ENCODE peak calls at places on chromosomes 1 and 21, in ten cellular contexts. One of them, this sample, is unnamed.
A peak's percentile ranks its signal among the peaks of the same experiment; 100 is the strongest.

GRCh38 chr1:225817611-225818061 is 7.7 kb downstream of the EPHX1 start:
- ATAC-seq in Panc1: peak; percentile 66
- ATAC-seq in body of pancreas: peak; percentile 91
- ATAC-seq in stimulated activated naive CD8-positive, alpha-beta T cell treated with anti-CD3 and anti-CD28 coated beads, Interleukin-15, Interleukin-2, amounts not matched to agents 100 U/mL and 50 U/mL, for 24 hours: peak; percentile 19
- ATAC-seq in activated B cell treated with CpG ODN at 0.5 μM for 24 hours: no peak
- ATAC-seq in stimulated activated effector memory CD8-positive, alpha-beta T cell treated with anti-CD3 and anti-CD28 coated beads, Interleukin-12 subunit alpha, Interleukin-12 subunit beta, amount 100 ng/mL, for 72 hours: no peak
- ATAC-seq in naive thymus-derived CD4-positive, alpha-beta T cell: no peak
- ATAC-seq in CD8-positive, alpha-beta T cell: no peak
- ATAC-seq in naive thymus-derived CD8-positive, alpha-beta T cell: no peak
- ATAC-seq in mucosa of descending colon: peak; percentile 92
- ATAC-seq in this sample: peak; percentile 86

GRCh38 chr1:99737016-99737415 is 29.4 kb downstream of the FRRS1 start:
- ATAC-seq in Panc1: peak; percentile 87
- ATAC-seq in body of pancreas: no peak
- ATAC-seq in stimulated activated naive CD8-positive, alpha-beta T cell treated with anti-CD3 and anti-CD28 coated beads, Interleukin-15, Interleukin-2, amounts not matched to agents 100 U/mL and 50 U/mL, for 24 hours: peak; percentile 40
- ATAC-seq in activated B cell treated with CpG ODN at 0.5 μM for 24 hours: no peak
- ATAC-seq in stimulated activated effector memory CD8-positive, alpha-beta T cell treated with anti-CD3 and anti-CD28 coated beads, Interleukin-12 subunit alpha, Interleukin-12 subunit beta, amount 100 ng/mL, for 72 hours: no peak
- ATAC-seq in naive thymus-derived CD4-positive, alpha-beta T cell: no peak
- ATAC-seq in CD8-positive, alpha-beta T cell: no peak
- ATAC-seq in naive thymus-derived CD8-positive, alpha-beta T cell: no peak
- ATAC-seq in mucosa of descending colon: peak; percentile 84
- ATAC-seq in this sample: peak; percentile 100

GRCh38 chr1:200131551-200132125 is 104.1 kb downstream of the NR5A2 start:
- ATAC-seq in Panc1: no peak
- ATAC-seq in body of pancreas: peak; percentile 55
- ATAC-seq in stimulated activated naive CD8-positive, alpha-beta T cell treated with anti-CD3 and anti-CD28 coated beads, Interleukin-15, Interleukin-2, amounts not matched to agents 100 U/mL and 50 U/mL, for 24 hours: peak; percentile 25
- ATAC-seq in activated B cell treated with CpG ODN at 0.5 μM for 24 hours: no peak
- ATAC-seq in stimulated activated effector memory CD8-positive, alpha-beta T cell treated with anti-CD3 and anti-CD28 coated beads, Interleukin-12 subunit alpha, Interleukin-12 subunit beta, amount 100 ng/mL, for 72 hours: peak; percentile 52
- ATAC-seq in naive thymus-derived CD4-positive, alpha-beta T cell: peak; percentile 51
- ATAC-seq in CD8-positive, alpha-beta T cell: no peak
- ATAC-seq in naive thymus-derived CD8-positive, alpha-beta T cell: no peak
- ATAC-seq in mucosa of descending colon: peak; percentile 92
- ATAC-seq in this sample: peak; percentile 39

GRCh38 chr1:168709896-168710305 is 19.1 kb downstream of the DPT start:
- ATAC-seq in Panc1: no peak
- ATAC-seq in body of pancreas: peak; percentile 36
- ATAC-seq in stimulated activated naive CD8-positive, alpha-beta T cell treated with anti-CD3 and anti-CD28 coated beads, Interleukin-15, Interleukin-2, amounts not matched to agents 100 U/mL and 50 U/mL, for 24 hours: no peak
- ATAC-seq in activated B cell treated with CpG ODN at 0.5 μM for 24 hours: no peak
- ATAC-seq in stimulated activated effector memory CD8-positive, alpha-beta T cell treated with anti-CD3 and anti-CD28 coated beads, Interleukin-12 subunit alpha, Interleukin-12 subunit beta, amount 100 ng/mL, for 72 hours: no peak
- ATAC-seq in naive thymus-derived CD4-positive, alpha-beta T cell: no peak
- ATAC-seq in CD8-positive, alpha-beta T cell: no peak
- ATAC-seq in naive thymus-derived CD8-positive, alpha-beta T cell: no peak
- ATAC-seq in mucosa of descending colon: peak; percentile 79
- ATAC-seq in this sample: peak; percentile 77

GRCh38 chr1:212311836-212312497 is 26.8 kb downstream of the PPP2R5A start:
- ATAC-seq in Panc1: peak; percentile 52
- ATAC-seq in body of pancreas: no peak
- ATAC-seq in stimulated activated naive CD8-positive, alpha-beta T cell treated with anti-CD3 and anti-CD28 coated beads, Interleukin-15, Interleukin-2, amounts not matched to agents 100 U/mL and 50 U/mL, for 24 hours: no peak
- ATAC-seq in activated B cell treated with CpG ODN at 0.5 μM for 24 hours: no peak
- ATAC-seq in stimulated activated effector memory CD8-positive, alpha-beta T cell treated with anti-CD3 and anti-CD28 coated beads, Interleukin-12 subunit alpha, Interleukin-12 subunit beta, amount 100 ng/mL, for 72 hours: peak; percentile 76
- ATAC-seq in naive thymus-derived CD4-positive, alpha-beta T cell: no peak
- ATAC-seq in CD8-positive, alpha-beta T cell: no peak
- ATAC-seq in naive thymus-derived CD8-positive, alpha-beta T cell: no peak
- ATAC-seq in mucosa of descending colon: peak; percentile 27
- ATAC-seq in this sample: peak; percentile 25

GRCh38 chr1:38614861-38615260 is 244.7 kb downstream of the RRAGC start:
- ATAC-seq in Panc1: no peak
- ATAC-seq in body of pancreas: no peak
- ATAC-seq in stimulated activated naive CD8-positive, alpha-beta T cell treated with anti-CD3 and anti-CD28 coated beads, Interleukin-15, Interleukin-2, amounts not matched to agents 100 U/mL and 50 U/mL, for 24 hours: no peak
- ATAC-seq in activated B cell treated with CpG ODN at 0.5 μM for 24 hours: no peak
- ATAC-seq in stimulated activated effector memory CD8-positive, alpha-beta T cell treated with anti-CD3 and anti-CD28 coated beads, Interleukin-12 subunit alpha, Interleukin-12 subunit beta, amount 100 ng/mL, for 72 hours: no peak
- ATAC-seq in naive thymus-derived CD4-positive, alpha-beta T cell: no peak
- ATAC-seq in CD8-positive, alpha-beta T cell: no peak
- ATAC-seq in naive thymus-derived CD8-positive, alpha-beta T cell: no peak
- ATAC-seq in mucosa of descending colon: no peak
- ATAC-seq in this sample: no peak

GRCh38 chr1:64231153-64231552 is 27.7 kb downstream of the UBE2U start:
- ATAC-seq in Panc1: peak; percentile 56
- ATAC-seq in body of pancreas: no peak
- ATAC-seq in stimulated activated naive CD8-positive, alpha-beta T cell treated with anti-CD3 and anti-CD28 coated beads, Interleukin-15, Interleukin-2, amounts not matched to agents 100 U/mL and 50 U/mL, for 24 hours: no peak
- ATAC-seq in activated B cell treated with CpG ODN at 0.5 μM for 24 hours: no peak
- ATAC-seq in stimulated activated effector memory CD8-positive, alpha-beta T cell treated with anti-CD3 and anti-CD28 coated beads, Interleukin-12 subunit alpha, Interleukin-12 subunit beta, amount 100 ng/mL, for 72 hours: no peak
- ATAC-seq in naive thymus-derived CD4-positive, alpha-beta T cell: no peak
- ATAC-seq in CD8-positive, alpha-beta T cell: no peak
- ATAC-seq in naive thymus-derived CD8-positive, alpha-beta T cell: no peak
- ATAC-seq in mucosa of descending colon: no peak
- ATAC-seq in this sample: peak; percentile 52

GRCh38 chr1:87684194-87684593 is 355.5 kb downstream of the LMO4 start:
- ATAC-seq in Panc1: no peak
- ATAC-seq in body of pancreas: peak; percentile 53
- ATAC-seq in stimulated activated naive CD8-positive, alpha-beta T cell treated with anti-CD3 and anti-CD28 coated beads, Interleukin-15, Interleukin-2, amounts not matched to agents 100 U/mL and 50 U/mL, for 24 hours: no peak
- ATAC-seq in activated B cell treated with CpG ODN at 0.5 μM for 24 hours: no peak
- ATAC-seq in stimulated activated effector memory CD8-positive, alpha-beta T cell treated with anti-CD3 and anti-CD28 coated beads, Interleukin-12 subunit alpha, Interleukin-12 subunit beta, amount 100 ng/mL, for 72 hours: peak; percentile 11
- ATAC-seq in naive thymus-derived CD4-positive, alpha-beta T cell: no peak
- ATAC-seq in CD8-positive, alpha-beta T cell: peak; percentile 31
- ATAC-seq in naive thymus-derived CD8-positive, alpha-beta T cell: no peak
- ATAC-seq in mucosa of descending colon: peak; percentile 69
- ATAC-seq in this sample: no peak

GRCh38 chr1:65232402-65233122 is 76.8 kb upstream of the DNAJC6 start:
- ATAC-seq in Panc1: no peak
- ATAC-seq in body of pancreas: no peak
- ATAC-seq in stimulated activated naive CD8-positive, alpha-beta T cell treated with anti-CD3 and anti-CD28 coated beads, Interleukin-15, Interleukin-2, amounts not matched to agents 100 U/mL and 50 U/mL, for 24 hours: no peak
- ATAC-seq in activated B cell treated with CpG ODN at 0.5 μM for 24 hours: no peak
- ATAC-seq in stimulated activated effector memory CD8-positive, alpha-beta T cell treated with anti-CD3 and anti-CD28 coated beads, Interleukin-12 subunit alpha, Interleukin-12 subunit beta, amount 100 ng/mL, for 72 hours: no peak
- ATAC-seq in naive thymus-derived CD4-positive, alpha-beta T cell: no peak
- ATAC-seq in CD8-positive, alpha-beta T cell: no peak
- ATAC-seq in naive thymus-derived CD8-positive, alpha-beta T cell: no peak
- ATAC-seq in mucosa of descending colon: no peak
- ATAC-seq in this sample: peak; percentile 65

GRCh38 chr1:70896224-70896623 is 151.4 kb downstream of the PTGER3 start:
- ATAC-seq in Panc1: no peak
- ATAC-seq in body of pancreas: no peak
- ATAC-seq in stimulated activated naive CD8-positive, alpha-beta T cell treated with anti-CD3 and anti-CD28 coated beads, Interleukin-15, Interleukin-2, amounts not matched to agents 100 U/mL and 50 U/mL, for 24 hours: no peak
- ATAC-seq in activated B cell treated with CpG ODN at 0.5 μM for 24 hours: no peak
- ATAC-seq in stimulated activated effector memory CD8-positive, alpha-beta T cell treated with anti-CD3 and anti-CD28 coated beads, Interleukin-12 subunit alpha, Interleukin-12 subunit beta, amount 100 ng/mL, for 72 hours: no peak
- ATAC-seq in naive thymus-derived CD4-positive, alpha-beta T cell: no peak
- ATAC-seq in CD8-positive, alpha-beta T cell: no peak
- ATAC-seq in naive thymus-derived CD8-positive, alpha-beta T cell: no peak
- ATAC-seq in mucosa of descending colon: no peak
- ATAC-seq in this sample: peak; percentile 69

GRCh38 chr1:207336559-207337467 is 15.3 kb downstream of the CD55 start:
- ATAC-seq in Panc1: no peak
- ATAC-seq in body of pancreas: peak; percentile 21
- ATAC-seq in stimulated activated naive CD8-positive, alpha-beta T cell treated with anti-CD3 and anti-CD28 coated beads, Interleukin-15, Interleukin-2, amounts not matched to agents 100 U/mL and 50 U/mL, for 24 hours: peak; percentile 86
- ATAC-seq in activated B cell treated with CpG ODN at 0.5 μM for 24 hours: peak; percentile 80
- ATAC-seq in stimulated activated effector memory CD8-positive, alpha-beta T cell treated with anti-CD3 and anti-CD28 coated beads, Interleukin-12 subunit alpha, Interleukin-12 subunit beta, amount 100 ng/mL, for 72 hours: peak; percentile 89
- ATAC-seq in naive thymus-derived CD4-positive, alpha-beta T cell: peak; percentile 56
- ATAC-seq in CD8-positive, alpha-beta T cell: peak; percentile 61
- ATAC-seq in naive thymus-derived CD8-positive, alpha-beta T cell: peak; percentile 73
- ATAC-seq in mucosa of descending colon: peak; percentile 75
- ATAC-seq in this sample: no peak

GRCh38 chr1:57229076-57229475 is 194.8 kb downstream of the DAB1 start:
- ATAC-seq in Panc1: no peak
- ATAC-seq in body of pancreas: no peak
- ATAC-seq in stimulated activated naive CD8-positive, alpha-beta T cell treated with anti-CD3 and anti-CD28 coated beads, Interleukin-15, Interleukin-2, amounts not matched to agents 100 U/mL and 50 U/mL, for 24 hours: no peak
- ATAC-seq in activated B cell treated with CpG ODN at 0.5 μM for 24 hours: no peak
- ATAC-seq in stimulated activated effector memory CD8-positive, alpha-beta T cell treated with anti-CD3 and anti-CD28 coated beads, Interleukin-12 subunit alpha, Interleukin-12 subunit beta, amount 100 ng/mL, for 72 hours: no peak
- ATAC-seq in naive thymus-derived CD4-positive, alpha-beta T cell: no peak
- ATAC-seq in CD8-positive, alpha-beta T cell: no peak
- ATAC-seq in naive thymus-derived CD8-positive, alpha-beta T cell: no peak
- ATAC-seq in mucosa of descending colon: no peak
- ATAC-seq in this sample: no peak

GRCh38 chr1:118039170-118039569 is 109.6 kb downstream of the WDR3 start:
- ATAC-seq in Panc1: no peak
- ATAC-seq in body of pancreas: no peak
- ATAC-seq in stimulated activated naive CD8-positive, alpha-beta T cell treated with anti-CD3 and anti-CD28 coated beads, Interleukin-15, Interleukin-2, amounts not matched to agents 100 U/mL and 50 U/mL, for 24 hours: no peak
- ATAC-seq in activated B cell treated with CpG ODN at 0.5 μM for 24 hours: no peak
- ATAC-seq in stimulated activated effector memory CD8-positive, alpha-beta T cell treated with anti-CD3 and anti-CD28 coated beads, Interleukin-12 subunit alpha, Interleukin-12 subunit beta, amount 100 ng/mL, for 72 hours: no peak
- ATAC-seq in naive thymus-derived CD4-positive, alpha-beta T cell: peak; percentile 80
- ATAC-seq in CD8-positive, alpha-beta T cell: no peak
- ATAC-seq in naive thymus-derived CD8-positive, alpha-beta T cell: no peak
- ATAC-seq in mucosa of descending colon: no peak
- ATAC-seq in this sample: no peak

GRCh38 chr1:233675893-233676292 is 62.0 kb downstream of the KCNK1 start:
- ATAC-seq in Panc1: no peak
- ATAC-seq in body of pancreas: no peak
- ATAC-seq in stimulated activated naive CD8-positive, alpha-beta T cell treated with anti-CD3 and anti-CD28 coated beads, Interleukin-15, Interleukin-2, amounts not matched to agents 100 U/mL and 50 U/mL, for 24 hours: no peak
- ATAC-seq in activated B cell treated with CpG ODN at 0.5 μM for 24 hours: no peak
- ATAC-seq in stimulated activated effector memory CD8-positive, alpha-beta T cell treated with anti-CD3 and anti-CD28 coated beads, Interleukin-12 subunit alpha, Interleukin-12 subunit beta, amount 100 ng/mL, for 72 hours: peak; percentile 24
- ATAC-seq in naive thymus-derived CD4-positive, alpha-beta T cell: no peak
- ATAC-seq in CD8-positive, alpha-beta T cell: no peak
- ATAC-seq in naive thymus-derived CD8-positive, alpha-beta T cell: no peak
- ATAC-seq in mucosa of descending colon: no peak
- ATAC-seq in this sample: no peak

GRCh38 chr1:115274467-115274866 is 63.6 kb downstream of the NGF start:
- ATAC-seq in Panc1: no peak
- ATAC-seq in body of pancreas: no peak
- ATAC-seq in stimulated activated naive CD8-positive, alpha-beta T cell treated with anti-CD3 and anti-CD28 coated beads, Interleukin-15, Interleukin-2, amounts not matched to agents 100 U/mL and 50 U/mL, for 24 hours: no peak
- ATAC-seq in activated B cell treated with CpG ODN at 0.5 μM for 24 hours: no peak
- ATAC-seq in stimulated activated effector memory CD8-positive, alpha-beta T cell treated with anti-CD3 and anti-CD28 coated beads, Interleukin-12 subunit alpha, Interleukin-12 subunit beta, amount 100 ng/mL, for 72 hours: no peak
- ATAC-seq in naive thymus-derived CD4-positive, alpha-beta T cell: no peak
- ATAC-seq in CD8-positive, alpha-beta T cell: no peak
- ATAC-seq in naive thymus-derived CD8-positive, alpha-beta T cell: no peak
- ATAC-seq in mucosa of descending colon: no peak
- ATAC-seq in this sample: no peak

GRCh38 chr1:203374023-203374422 is 23.1 kb upstream of the FMOD start:
- ATAC-seq in Panc1: no peak
- ATAC-seq in body of pancreas: no peak
- ATAC-seq in stimulated activated naive CD8-positive, alpha-beta T cell treated with anti-CD3 and anti-CD28 coated beads, Interleukin-15, Interleukin-2, amounts not matched to agents 100 U/mL and 50 U/mL, for 24 hours: no peak
- ATAC-seq in activated B cell treated with CpG ODN at 0.5 μM for 24 hours: no peak
- ATAC-seq in stimulated activated effector memory CD8-positive, alpha-beta T cell treated with anti-CD3 and anti-CD28 coated beads, Interleukin-12 subunit alpha, Interleukin-12 subunit beta, amount 100 ng/mL, for 72 hours: no peak
- ATAC-seq in naive thymus-derived CD4-positive, alpha-beta T cell: no peak
- ATAC-seq in CD8-positive, alpha-beta T cell: no peak
- ATAC-seq in naive thymus-derived CD8-positive, alpha-beta T cell: no peak
- ATAC-seq in mucosa of descending colon: no peak
- ATAC-seq in this sample: no peak

GRCh38 chr1:149886396-149887195 is 12.8 kb upstream of the BOLA1 start:
- ATAC-seq in Panc1: peak; percentile 79
- ATAC-seq in body of pancreas: peak; percentile 76
- ATAC-seq in stimulated activated naive CD8-positive, alpha-beta T cell treated with anti-CD3 and anti-CD28 coated beads, Interleukin-15, Interleukin-2, amounts not matched to agents 100 U/mL and 50 U/mL, for 24 hours: peak; percentile 64
- ATAC-seq in activated B cell treated with CpG ODN at 0.5 μM for 24 hours: peak; percentile 69
- ATAC-seq in stimulated activated effector memory CD8-positive, alpha-beta T cell treated with anti-CD3 and anti-CD28 coated beads, Interleukin-12 subunit alpha, Interleukin-12 subunit beta, amount 100 ng/mL, for 72 hours: peak; percentile 78
- ATAC-seq in naive thymus-derived CD4-positive, alpha-beta T cell: peak; percentile 79
- ATAC-seq in CD8-positive, alpha-beta T cell: peak; percentile 64
- ATAC-seq in naive thymus-derived CD8-positive, alpha-beta T cell: peak; percentile 69
- ATAC-seq in mucosa of descending colon: peak; percentile 78
- ATAC-seq in this sample: peak; percentile 71

GRCh38 chr21:46036696-46037337 is 55.2 kb downstream of the COL6A1 start:
- ATAC-seq in Panc1: no peak
- ATAC-seq in body of pancreas: no peak
- ATAC-seq in stimulated activated naive CD8-positive, alpha-beta T cell treated with anti-CD3 and anti-CD28 coated beads, Interleukin-15, Interleukin-2, amounts not matched to agents 100 U/mL and 50 U/mL, for 24 hours: peak; percentile 7
- ATAC-seq in activated B cell treated with CpG ODN at 0.5 μM for 24 hours: no peak
- ATAC-seq in stimulated activated effector memory CD8-positive, alpha-beta T cell treated with anti-CD3 and anti-CD28 coated beads, Interleukin-12 subunit alpha, Interleukin-12 subunit beta, amount 100 ng/mL, for 72 hours: peak; percentile 21
- ATAC-seq in naive thymus-derived CD4-positive, alpha-beta T cell: no peak
- ATAC-seq in CD8-positive, alpha-beta T cell: no peak
- ATAC-seq in naive thymus-derived CD8-positive, alpha-beta T cell: no peak
- ATAC-seq in mucosa of descending colon: peak; percentile 14
- ATAC-seq in this sample: no peak

GRCh38 chr1:223045164-223045957 is 97.7 kb downstream of the TLR5 start:
- ATAC-seq in Panc1: no peak
- ATAC-seq in body of pancreas: no peak
- ATAC-seq in stimulated activated naive CD8-positive, alpha-beta T cell treated with anti-CD3 and anti-CD28 coated beads, Interleukin-15, Interleukin-2, amounts not matched to agents 100 U/mL and 50 U/mL, for 24 hours: no peak
- ATAC-seq in activated B cell treated with CpG ODN at 0.5 μM for 24 hours: no peak
- ATAC-seq in stimulated activated effector memory CD8-positive, alpha-beta T cell treated with anti-CD3 and anti-CD28 coated beads, Interleukin-12 subunit alpha, Interleukin-12 subunit beta, amount 100 ng/mL, for 72 hours: no peak
- ATAC-seq in naive thymus-derived CD4-positive, alpha-beta T cell: no peak
- ATAC-seq in CD8-positive, alpha-beta T cell: no peak
- ATAC-seq in naive thymus-derived CD8-positive, alpha-beta T cell: no peak
- ATAC-seq in mucosa of descending colon: no peak
- ATAC-seq in this sample: no peak

GRCh38 chr1:42953182-42954180 is 5.2 kb downstream of the SLC2A1 start:
- ATAC-seq in Panc1: no peak
- ATAC-seq in body of pancreas: no peak
- ATAC-seq in stimulated activated naive CD8-positive, alpha-beta T cell treated with anti-CD3 and anti-CD28 coated beads, Interleukin-15, Interleukin-2, amounts not matched to agents 100 U/mL and 50 U/mL, for 24 hours: no peak
- ATAC-seq in activated B cell treated with CpG ODN at 0.5 μM for 24 hours: no peak
- ATAC-seq in stimulated activated effector memory CD8-positive, alpha-beta T cell treated with anti-CD3 and anti-CD28 coated beads, Interleukin-12 subunit alpha, Interleukin-12 subunit beta, amount 100 ng/mL, for 72 hours: no peak
- ATAC-seq in naive thymus-derived CD4-positive, alpha-beta T cell: no peak
- ATAC-seq in CD8-positive, alpha-beta T cell: no peak
- ATAC-seq in naive thymus-derived CD8-positive, alpha-beta T cell: no peak
- ATAC-seq in mucosa of descending colon: no peak
- ATAC-seq in this sample: no peak

GRCh38 chr1:109803901-109804331 is 40.2 kb upstream of the EPS8L3 start:
- ATAC-seq in Panc1: no peak
- ATAC-seq in body of pancreas: no peak
- ATAC-seq in stimulated activated naive CD8-positive, alpha-beta T cell treated with anti-CD3 and anti-CD28 coated beads, Interleukin-15, Interleukin-2, amounts not matched to agents 100 U/mL and 50 U/mL, for 24 hours: no peak
- ATAC-seq in activated B cell treated with CpG ODN at 0.5 μM for 24 hours: no peak
- ATAC-seq in stimulated activated effector memory CD8-positive, alpha-beta T cell treated with anti-CD3 and anti-CD28 coated beads, Interleukin-12 subunit alpha, Interleukin-12 subunit beta, amount 100 ng/mL, for 72 hours: no peak
- ATAC-seq in naive thymus-derived CD4-positive, alpha-beta T cell: no peak
- ATAC-seq in CD8-positive, alpha-beta T cell: no peak
- ATAC-seq in naive thymus-derived CD8-positive, alpha-beta T cell: no peak
- ATAC-seq in mucosa of descending colon: no peak
- ATAC-seq in this sample: no peak

GRCh38 chr1:119554188-119554587 is 47.2 kb downstream of the HSD3B1 start:
- ATAC-seq in Panc1: no peak
- ATAC-seq in body of pancreas: peak; percentile 57
- ATAC-seq in stimulated activated naive CD8-positive, alpha-beta T cell treated with anti-CD3 and anti-CD28 coated beads, Interleukin-15, Interleukin-2, amounts not matched to agents 100 U/mL and 50 U/mL, for 24 hours: no peak
- ATAC-seq in activated B cell treated with CpG ODN at 0.5 μM for 24 hours: no peak
- ATAC-seq in stimulated activated effector memory CD8-positive, alpha-beta T cell treated with anti-CD3 and anti-CD28 coated beads, Interleukin-12 subunit alpha, Interleukin-12 subunit beta, amount 100 ng/mL, for 72 hours: no peak
- ATAC-seq in naive thymus-derived CD4-positive, alpha-beta T cell: no peak
- ATAC-seq in CD8-positive, alpha-beta T cell: no peak
- ATAC-seq in naive thymus-derived CD8-positive, alpha-beta T cell: no peak
- ATAC-seq in mucosa of descending colon: peak; percentile 62
- ATAC-seq in this sample: peak; percentile 39

GRCh38 chr1:91877574-91878208 is 8.3 kb downstream of the TGFBR3 start:
- ATAC-seq in Panc1: no peak
- ATAC-seq in body of pancreas: no peak
- ATAC-seq in stimulated activated naive CD8-positive, alpha-beta T cell treated with anti-CD3 and anti-CD28 coated beads, Interleukin-15, Interleukin-2, amounts not matched to agents 100 U/mL and 50 U/mL, for 24 hours: peak; percentile 61
- ATAC-seq in activated B cell treated with CpG ODN at 0.5 μM for 24 hours: no peak
- ATAC-seq in stimulated activated effector memory CD8-positive, alpha-beta T cell treated with anti-CD3 and anti-CD28 coated beads, Interleukin-12 subunit alpha, Interleukin-12 subunit beta, amount 100 ng/mL, for 72 hours: peak; percentile 77
- ATAC-seq in naive thymus-derived CD4-positive, alpha-beta T cell: peak; percentile 49
- ATAC-seq in CD8-positive, alpha-beta T cell: no peak
- ATAC-seq in naive thymus-derived CD8-positive, alpha-beta T cell: no peak
- ATAC-seq in mucosa of descending colon: no peak
- ATAC-seq in this sample: no peak

GRCh38 chr21:40016667-40017066 is 149.4 kb downstream of the PCP4 start:
- ATAC-seq in Panc1: no peak
- ATAC-seq in body of pancreas: no peak
- ATAC-seq in stimulated activated naive CD8-positive, alpha-beta T cell treated with anti-CD3 and anti-CD28 coated beads, Interleukin-15, Interleukin-2, amounts not matched to agents 100 U/mL and 50 U/mL, for 24 hours: no peak
- ATAC-seq in activated B cell treated with CpG ODN at 0.5 μM for 24 hours: no peak
- ATAC-seq in stimulated activated effector memory CD8-positive, alpha-beta T cell treated with anti-CD3 and anti-CD28 coated beads, Interleukin-12 subunit alpha, Interleukin-12 subunit beta, amount 100 ng/mL, for 72 hours: no peak
- ATAC-seq in naive thymus-derived CD4-positive, alpha-beta T cell: no peak
- ATAC-seq in CD8-positive, alpha-beta T cell: no peak
- ATAC-seq in naive thymus-derived CD8-positive, alpha-beta T cell: no peak
- ATAC-seq in mucosa of descending colon: no peak
- ATAC-seq in this sample: no peak

GRCh38 chr1:25715888-25716287 is 84.1 kb upstream of the SELENON start:
- ATAC-seq in Panc1: no peak
- ATAC-seq in body of pancreas: no peak
- ATAC-seq in stimulated activated naive CD8-positive, alpha-beta T cell treated with anti-CD3 and anti-CD28 coated beads, Interleukin-15, Interleukin-2, amounts not matched to agents 100 U/mL and 50 U/mL, for 24 hours: no peak
- ATAC-seq in activated B cell treated with CpG ODN at 0.5 μM for 24 hours: no peak
- ATAC-seq in stimulated activated effector memory CD8-positive, alpha-beta T cell treated with anti-CD3 and anti-CD28 coated beads, Interleukin-12 subunit alpha, Interleukin-12 subunit beta, amount 100 ng/mL, for 72 hours: no peak
- ATAC-seq in naive thymus-derived CD4-positive, alpha-beta T cell: no peak
- ATAC-seq in CD8-positive, alpha-beta T cell: no peak
- ATAC-seq in naive thymus-derived CD8-positive, alpha-beta T cell: no peak
- ATAC-seq in mucosa of descending colon: no peak
- ATAC-seq in this sample: peak; percentile 40

GRCh38 chr21:37684115-37684493 is 232.2 kb downstream of the KCNJ6 start:
- ATAC-seq in Panc1: no peak
- ATAC-seq in body of pancreas: no peak
- ATAC-seq in stimulated activated naive CD8-positive, alpha-beta T cell treated with anti-CD3 and anti-CD28 coated beads, Interleukin-15, Interleukin-2, amounts not matched to agents 100 U/mL and 50 U/mL, for 24 hours: no peak
- ATAC-seq in activated B cell treated with CpG ODN at 0.5 μM for 24 hours: no peak
- ATAC-seq in stimulated activated effector memory CD8-positive, alpha-beta T cell treated with anti-CD3 and anti-CD28 coated beads, Interleukin-12 subunit alpha, Interleukin-12 subunit beta, amount 100 ng/mL, for 72 hours: no peak
- ATAC-seq in naive thymus-derived CD4-positive, alpha-beta T cell: no peak
- ATAC-seq in CD8-positive, alpha-beta T cell: no peak
- ATAC-seq in naive thymus-derived CD8-positive, alpha-beta T cell: no peak
- ATAC-seq in mucosa of descending colon: no peak
- ATAC-seq in this sample: no peak

GRCh38 chr1:13792429-13792828 is 92.4 kb downstream of the PRDM2 start:
- ATAC-seq in Panc1: no peak
- ATAC-seq in body of pancreas: no peak
- ATAC-seq in stimulated activated naive CD8-positive, alpha-beta T cell treated with anti-CD3 and anti-CD28 coated beads, Interleukin-15, Interleukin-2, amounts not matched to agents 100 U/mL and 50 U/mL, for 24 hours: no peak
- ATAC-seq in activated B cell treated with CpG ODN at 0.5 μM for 24 hours: no peak
- ATAC-seq in stimulated activated effector memory CD8-positive, alpha-beta T cell treated with anti-CD3 and anti-CD28 coated beads, Interleukin-12 subunit alpha, Interleukin-12 subunit beta, amount 100 ng/mL, for 72 hours: no peak
- ATAC-seq in naive thymus-derived CD4-positive, alpha-beta T cell: no peak
- ATAC-seq in CD8-positive, alpha-beta T cell: no peak
- ATAC-seq in naive thymus-derived CD8-positive, alpha-beta T cell: no peak
- ATAC-seq in mucosa of descending colon: no peak
- ATAC-seq in this sample: peak; percentile 21

GRCh38 chr21:26794597-26795397 is 50.4 kb downstream of the ADAMTS1 start:
- ATAC-seq in Panc1: no peak
- ATAC-seq in body of pancreas: no peak
- ATAC-seq in stimulated activated naive CD8-positive, alpha-beta T cell treated with anti-CD3 and anti-CD28 coated beads, Interleukin-15, Interleukin-2, amounts not matched to agents 100 U/mL and 50 U/mL, for 24 hours: no peak
- ATAC-seq in activated B cell treated with CpG ODN at 0.5 μM for 24 hours: no peak
- ATAC-seq in stimulated activated effector memory CD8-positive, alpha-beta T cell treated with anti-CD3 and anti-CD28 coated beads, Interleukin-12 subunit alpha, Interleukin-12 subunit beta, amount 100 ng/mL, for 72 hours: no peak
- ATAC-seq in naive thymus-derived CD4-positive, alpha-beta T cell: no peak
- ATAC-seq in CD8-positive, alpha-beta T cell: no peak
- ATAC-seq in naive thymus-derived CD8-positive, alpha-beta T cell: no peak
- ATAC-seq in mucosa of descending colon: no peak
- ATAC-seq in this sample: no peak